ENCODE peak calls at places on chromosomes 16 and 17, in four cellular contexts. Y, J, X and T are unnamed samples. For H3K4me1, the result is how much of the 10 kb centered on the place peaks cover.

GRCh38 chr17:79589669-79590270 is 21.1 kb downstream of the RBFOX3 start:
- DNase-seq in Y (no peak), J (no peak), X (no peak), T (no peak)

GRCh38 chr16:81261049-81261648 is 22.7 kb downstream of the BCO1 start:
- DNase-seq in Y (no peak), J (no peak), X (no peak), T (peak)

GRCh38 chr17:2018716-2019490 is 6.2 kb downstream of the RTN4RL1 start:
- DNase-seq in Y (no peak), J (no peak), X (no peak), T (no peak)

GRCh38 chr16:6066601-6067000 is 969.0 kb upstream of the EEF2KMT start:
- DNase-seq in Y (no peak), J (no peak), X (no peak), T (no peak)

GRCh38 chr16:85052536-85052935 is 24.9 kb downstream of the KIAA0513 start:
- DNase-seq in Y (no peak), J (no peak), X (no peak), T (no peak)

GRCh38 chr17:48577946-48578615 is at the start of gene HOXB4:
- DNase-seq in Y (peak), J (peak), X (peak), T (peak)

GRCh38 chr16:6905601-6906000 is 427.0 kb upstream of the RBFOX1 start:
- DNase-seq in Y (no peak), J (no peak), X (no peak), T (no peak)

GRCh38 chr17:79839363-79840203 is at the start of gene CBX4:
- DNase-seq in Y (peak), J (peak), X (peak), T (peak)

GRCh38 chr17:17770371-17771059 is 66.3 kb downstream of the SREBF1 start:
- DNase-seq in Y (no peak), J (no peak), X (no peak), T (no peak)

GRCh38 chr16:84042879-84043485 is 387 bp upstream of the SLC38A8 start:
- DNase-seq in Y (no peak), J (peak), X (no peak), T (no peak)

GRCh38 chr16:76963614-76964315 is 227.2 kb upstream of the MON1B start:
- DNase-seq in Y (no peak), J (no peak), X (no peak), T (no peak)

GRCh38 chr17:5181509-5182305 is 10.0 kb downstream of the ZNF594 start:
- DNase-seq in Y (no peak), J (no peak), X (no peak), T (no peak)

GRCh38 chr16:75208242-75208825 is 1.4 kb upstream of the CTRB2 start:
- DNase-seq in Y (no peak), J (no peak), X (no peak), T (no peak)

GRCh38 chr17:75067856-75068255 is 19.9 kb upstream of the SLC16A5 start:
- DNase-seq in Y (no peak), J (no peak), X (no peak), T (no peak)

GRCh38 chr17:80845121-80845862 is 146.3 kb upstream of the CHMP6 start:
- DNase-seq in Y (peak), J (no peak), X (no peak), T (no peak)
- H3K27ac ChIP-seq in Y (no peak), J (no peak), X (no peak), T (no peak)

GRCh38 chr17:50538549-50539410 is 6.2 kb downstream of the EPN3 start:
- DNase-seq in Y (peak), J (no peak), X (no peak), T (no peak)
- H3K4me1 ChIP-seq in Y (under half), J (under half), X (under half), T (under half)

GRCh38 chr16:57131351-57131970 is 39.1 kb downstream of the CPNE2 start:
- DNase-seq in Y (no peak), J (no peak), X (no peak), T (no peak)

GRCh38 chr16:57133911-57134310 is 41.5 kb downstream of the CPNE2 start:
- DNase-seq in Y (no peak), J (no peak), X (no peak), T (no peak)

GRCh38 chr16:57134982-57135381 is 42.6 kb downstream of the CPNE2 start:
- DNase-seq in Y (peak), J (no peak), X (no peak), T (no peak)

GRCh38 chr16:57132470-57132869 is 40.1 kb downstream of the CPNE2 start:
- DNase-seq in Y (peak), J (no peak), X (no peak), T (no peak)

DNA sequence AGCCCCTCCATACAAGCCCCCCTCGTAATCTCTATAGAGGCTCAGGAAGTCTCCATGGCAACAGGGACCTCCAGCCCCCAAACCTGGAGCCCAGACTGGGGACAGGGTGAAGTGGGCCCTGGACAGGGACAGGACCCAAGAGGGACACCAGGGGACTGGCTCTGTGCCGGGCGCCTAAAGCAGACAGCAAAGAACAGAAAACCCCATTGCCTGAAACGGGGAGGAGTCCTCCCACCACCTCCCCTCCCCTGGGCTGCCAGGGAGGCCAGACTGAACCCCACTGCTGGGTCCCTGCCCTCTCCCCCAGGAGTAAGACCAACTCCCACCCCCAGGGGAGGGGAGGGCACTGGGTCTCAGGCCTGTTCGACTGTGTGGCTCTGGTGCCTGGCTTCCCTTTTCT is 40.7 kb downstream of the CPNE2 start:
- DNase-seq in Y (no peak), J (no peak), X (no peak), T (no peak)
- H3K4me3 ChIP-seq in Y (no peak), J (no peak), X (no peak), T (no peak)

GRCh38 chr16:12976491-12976890 is 75.1 kb downstream of the SHISA9 start:
- DNase-seq in Y (no peak), J (no peak), X (no peak), T (no peak)
- H3K27ac ChIP-seq in Y (no peak), J (no peak), X (no peak), T (no peak)

DNA sequence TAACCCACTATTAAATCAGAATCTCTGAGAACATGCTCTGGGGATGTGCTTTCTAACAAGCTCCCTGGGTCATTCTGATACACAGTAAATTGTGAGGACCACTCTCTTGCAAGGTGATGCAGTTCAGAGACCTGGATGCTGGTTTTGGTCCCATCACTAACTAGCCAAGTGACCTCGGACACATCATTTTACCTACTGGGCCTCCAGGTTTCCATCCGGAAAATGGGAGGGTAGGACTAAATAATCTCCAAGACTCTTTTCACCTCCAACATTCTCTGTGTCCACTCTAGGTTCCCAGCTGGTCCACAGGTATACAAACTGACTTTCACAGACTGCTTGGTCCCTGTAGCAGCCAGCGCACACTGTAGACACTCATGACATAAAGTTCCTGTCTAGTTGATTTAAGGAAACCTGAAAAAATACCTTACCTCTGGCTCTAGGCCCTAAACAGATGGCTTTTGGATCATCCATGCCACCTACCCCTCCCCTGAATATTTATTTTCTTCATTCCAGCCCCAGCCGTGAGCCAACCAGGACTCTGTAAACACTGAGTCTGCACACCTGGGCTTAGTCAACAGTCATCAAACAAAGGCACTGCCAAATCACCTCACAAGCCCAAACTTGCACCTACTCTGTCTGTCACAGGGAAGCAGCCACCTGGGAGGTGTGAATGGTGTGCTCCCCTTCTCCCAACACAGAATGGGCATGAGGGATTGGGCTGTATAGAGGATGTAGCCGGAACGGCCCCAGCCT is 51.3 kb upstream of the MRPS23 start:
- DNase-seq in Y (no peak), J (no peak), X (no peak), T (no peak)
- H3K4me1 ChIP-seq in Y (under half), J (under half), X (half or more), T (under half)

GRCh38 chr16:23125277-23125676 is 24.0 kb downstream of the USP31 start:
- DNase-seq in Y (no peak), J (no peak), X (no peak), T (no peak)
- H3K4me3 ChIP-seq in Y (no peak), J (no peak), X (no peak), T (no peak)

GRCh38 chr17:27569884-27570577 is 61.0 kb upstream of the LGALS9 start:
- DNase-seq in Y (peak), J (no peak), X (no peak), T (no peak)

GRCh38 chr17:27569257-27569722 is 61.7 kb upstream of the LGALS9 start:
- DNase-seq in Y (peak), J (peak), X (no peak), T (peak)

GRCh38 chr17:27568811-27569210 is 62.2 kb upstream of the LGALS9 start:
- DNase-seq in Y (no peak), J (no peak), X (no peak), T (no peak)

GRCh38 chr17:27571563-27572129 is 59.3 kb upstream of the LGALS9 start:
- DNase-seq in Y (no peak), J (peak), X (no peak), T (no peak)

GRCh38 chr17:27570578-27570914 is 60.4 kb upstream of the LGALS9 start:
- DNase-seq in Y (no peak), J (no peak), X (no peak), T (no peak)
- H3K27ac ChIP-seq in Y (peak), J (peak), X (no peak), T (no peak)